ENCODE peak calls at places on chromosomes 13 and 19, in ten cellular contexts. One of them, this sample, is unnamed.

GRCh38 chr13:78022164-78022877 is 103.7 kb upstream of the EDNRB start:
- DNase-seq in LHCN-M2: peak
- DNase-seq in stimulated activated CD8-positive, alpha-beta memory T cell treated with anti-CD3 and anti-CD28 coated beads, Interleukin-2, amount 100 ng/mL, for 1 hour: peak
- DNase-seq in tibial nerve: no peak
- DNase-seq in activated CD4-positive, alpha-beta T cell treated with anti-CD3 and anti-CD28 coated beads for 24 hours: peak
- DNase-seq in foreskin fibroblast: peak
- DNase-seq in T-helper 1 cell: peak
- DNase-seq in heart left ventricle: peak
- DNase-seq in fibroblast of the aortic adventitia: peak
- DNase-seq in astrocyte of the hippocampus: peak
- DNase-seq in this sample: no peak

GRCh38 chr19:17309962-17310461 is 649 bp downstream of the DDA1 start:
- DNase-seq in activated CD4-positive, alpha-beta T cell treated with anti-CD3 and anti-CD28 coated beads for 24 hours: no peak
- DNase-seq in heart left ventricle: no peak
- DNase-seq in astrocyte of the hippocampus: no peak
- DNase-seq in fibroblast of the aortic adventitia: no peak
- DNase-seq in T-helper 1 cell: no peak
- DNase-seq in foreskin fibroblast: no peak
- DNase-seq in tibial nerve: no peak
- DNase-seq in LHCN-M2: no peak
- DNase-seq in stimulated activated CD8-positive, alpha-beta memory T cell treated with anti-CD3 and anti-CD28 coated beads, Interleukin-2, amount 100 ng/mL, for 1 hour: no peak
- DNase-seq in this sample: no peak

GRCh38 chr19:49801966-49802661 is 11.0 kb downstream of the FUZ start:
- DNase-seq in fibroblast of the aortic adventitia: peak
- DNase-seq in activated CD4-positive, alpha-beta T cell treated with anti-CD3 and anti-CD28 coated beads for 24 hours: no peak
- DNase-seq in stimulated activated CD8-positive, alpha-beta memory T cell treated with anti-CD3 and anti-CD28 coated beads, Interleukin-2, amount 100 ng/mL, for 1 hour: no peak
- DNase-seq in tibial nerve: peak
- DNase-seq in foreskin fibroblast: peak
- DNase-seq in T-helper 1 cell: no peak
- DNase-seq in astrocyte of the hippocampus: peak
- DNase-seq in heart left ventricle: peak
- DNase-seq in LHCN-M2: no peak
- DNase-seq in this sample: peak

GRCh38 chr13:56864451-56864850 is 276.3 kb upstream of the PRR20A start:
- DNase-seq in T-helper 1 cell: no peak
- DNase-seq in LHCN-M2: no peak
- DNase-seq in tibial nerve: no peak
- DNase-seq in astrocyte of the hippocampus: no peak
- DNase-seq in fibroblast of the aortic adventitia: no peak
- DNase-seq in stimulated activated CD8-positive, alpha-beta memory T cell treated with anti-CD3 and anti-CD28 coated beads, Interleukin-2, amount 100 ng/mL, for 1 hour: no peak
- DNase-seq in heart left ventricle: no peak
- DNase-seq in foreskin fibroblast: no peak
- DNase-seq in activated CD4-positive, alpha-beta T cell treated with anti-CD3 and anti-CD28 coated beads for 24 hours: no peak
- DNase-seq in this sample: no peak

GRCh38 chr13:46817081-46817480 is 20.1 kb upstream of the ESD start:
- DNase-seq in tibial nerve: no peak
- DNase-seq in LHCN-M2: no peak
- DNase-seq in activated CD4-positive, alpha-beta T cell treated with anti-CD3 and anti-CD28 coated beads for 24 hours: no peak
- DNase-seq in T-helper 1 cell: no peak
- DNase-seq in foreskin fibroblast: no peak
- DNase-seq in stimulated activated CD8-positive, alpha-beta memory T cell treated with anti-CD3 and anti-CD28 coated beads, Interleukin-2, amount 100 ng/mL, for 1 hour: no peak
- DNase-seq in fibroblast of the aortic adventitia: peak
- DNase-seq in heart left ventricle: no peak
- DNase-seq in astrocyte of the hippocampus: no peak
- DNase-seq in this sample: no peak

GRCh38 chr13:112325941-112326645 is 50.1 kb upstream of the SPACA7 start:
- DNase-seq in fibroblast of the aortic adventitia: no peak
- DNase-seq in foreskin fibroblast: peak
- DNase-seq in heart left ventricle: no peak
- DNase-seq in LHCN-M2: no peak
- DNase-seq in tibial nerve: no peak
- DNase-seq in T-helper 1 cell: no peak
- DNase-seq in activated CD4-positive, alpha-beta T cell treated with anti-CD3 and anti-CD28 coated beads for 24 hours: no peak
- DNase-seq in astrocyte of the hippocampus: no peak
- DNase-seq in stimulated activated CD8-positive, alpha-beta memory T cell treated with anti-CD3 and anti-CD28 coated beads, Interleukin-2, amount 100 ng/mL, for 1 hour: no peak
- DNase-seq in this sample: peak

GRCh38 chr19:18795540-18795939 is 4.4 kb upstream of the COMP start:
- DNase-seq in fibroblast of the aortic adventitia: peak
- DNase-seq in heart left ventricle: no peak
- DNase-seq in stimulated activated CD8-positive, alpha-beta memory T cell treated with anti-CD3 and anti-CD28 coated beads, Interleukin-2, amount 100 ng/mL, for 1 hour: no peak
- DNase-seq in LHCN-M2: no peak
- DNase-seq in tibial nerve: no peak
- DNase-seq in T-helper 1 cell: no peak
- DNase-seq in foreskin fibroblast: peak
- DNase-seq in astrocyte of the hippocampus: peak
- DNase-seq in activated CD4-positive, alpha-beta T cell treated with anti-CD3 and anti-CD28 coated beads for 24 hours: no peak
- DNase-seq in this sample: no peak

GRCh38 chr13:89343165-89343564 is 1672.0 kb downstream of the SLITRK5 start:
- DNase-seq in T-helper 1 cell: no peak
- DNase-seq in fibroblast of the aortic adventitia: no peak
- DNase-seq in tibial nerve: no peak
- DNase-seq in astrocyte of the hippocampus: no peak
- DNase-seq in activated CD4-positive, alpha-beta T cell treated with anti-CD3 and anti-CD28 coated beads for 24 hours: no peak
- DNase-seq in foreskin fibroblast: no peak
- DNase-seq in heart left ventricle: no peak
- DNase-seq in stimulated activated CD8-positive, alpha-beta memory T cell treated with anti-CD3 and anti-CD28 coated beads, Interleukin-2, amount 100 ng/mL, for 1 hour: no peak
- DNase-seq in LHCN-M2: no peak
- DNase-seq in this sample: no peak

GRCh38 chr13:109744512-109745051 is 41.8 kb downstream of the IRS2 start:
- DNase-seq in T-helper 1 cell: no peak
- DNase-seq in fibroblast of the aortic adventitia: no peak
- DNase-seq in astrocyte of the hippocampus: peak
- DNase-seq in LHCN-M2: no peak
- DNase-seq in foreskin fibroblast: peak
- DNase-seq in activated CD4-positive, alpha-beta T cell treated with anti-CD3 and anti-CD28 coated beads for 24 hours: no peak
- DNase-seq in heart left ventricle: peak
- DNase-seq in stimulated activated CD8-positive, alpha-beta memory T cell treated with anti-CD3 and anti-CD28 coated beads, Interleukin-2, amount 100 ng/mL, for 1 hour: no peak
- DNase-seq in tibial nerve: no peak
- DNase-seq in this sample: peak

GRCh38 chr19:47432091-47432490 is 12.8 kb upstream of the MEIS3 start:
- DNase-seq in astrocyte of the hippocampus: no peak
- DNase-seq in heart left ventricle: no peak
- DNase-seq in LHCN-M2: no peak
- DNase-seq in T-helper 1 cell: no peak
- DNase-seq in tibial nerve: no peak
- DNase-seq in foreskin fibroblast: no peak
- DNase-seq in activated CD4-positive, alpha-beta T cell treated with anti-CD3 and anti-CD28 coated beads for 24 hours: no peak
- DNase-seq in fibroblast of the aortic adventitia: no peak
- DNase-seq in stimulated activated CD8-positive, alpha-beta memory T cell treated with anti-CD3 and anti-CD28 coated beads, Interleukin-2, amount 100 ng/mL, for 1 hour: no peak
- DNase-seq in this sample: no peak

GRCh38 chr19:6056801-6057650 is 53.3 kb downstream of the RFX2 start:
- DNase-seq in T-helper 1 cell: no peak
- DNase-seq in heart left ventricle: peak
- DNase-seq in fibroblast of the aortic adventitia: peak
- DNase-seq in astrocyte of the hippocampus: peak
- DNase-seq in LHCN-M2: peak
- DNase-seq in stimulated activated CD8-positive, alpha-beta memory T cell treated with anti-CD3 and anti-CD28 coated beads, Interleukin-2, amount 100 ng/mL, for 1 hour: no peak
- DNase-seq in activated CD4-positive, alpha-beta T cell treated with anti-CD3 and anti-CD28 coated beads for 24 hours: no peak
- DNase-seq in foreskin fibroblast: peak
- DNase-seq in tibial nerve: no peak
- DNase-seq in this sample: peak

GRCh38 chr13:32001392-32001768 is 30.2 kb upstream of the FRY start:
- DNase-seq in LHCN-M2: peak
- DNase-seq in heart left ventricle: peak
- DNase-seq in fibroblast of the aortic adventitia: peak
- DNase-seq in tibial nerve: no peak
- DNase-seq in activated CD4-positive, alpha-beta T cell treated with anti-CD3 and anti-CD28 coated beads for 24 hours: no peak
- DNase-seq in astrocyte of the hippocampus: peak
- DNase-seq in stimulated activated CD8-positive, alpha-beta memory T cell treated with anti-CD3 and anti-CD28 coated beads, Interleukin-2, amount 100 ng/mL, for 1 hour: no peak
- DNase-seq in foreskin fibroblast: peak
- DNase-seq in T-helper 1 cell: no peak
- DNase-seq in this sample: peak

GRCh38 chr19:19051478-19052213 is 12.1 kb upstream of the SLC25A42 start:
- DNase-seq in fibroblast of the aortic adventitia: no peak
- DNase-seq in T-helper 1 cell: no peak
- DNase-seq in foreskin fibroblast: no peak
- DNase-seq in heart left ventricle: no peak
- DNase-seq in LHCN-M2: no peak
- DNase-seq in activated CD4-positive, alpha-beta T cell treated with anti-CD3 and anti-CD28 coated beads for 24 hours: no peak
- DNase-seq in tibial nerve: no peak
- DNase-seq in stimulated activated CD8-positive, alpha-beta memory T cell treated with anti-CD3 and anti-CD28 coated beads, Interleukin-2, amount 100 ng/mL, for 1 hour: no peak
- DNase-seq in astrocyte of the hippocampus: no peak
- DNase-seq in this sample: no peak

GRCh38 chr13:112800057-112800456 is 110.2 kb downstream of the ATP11A start:
- DNase-seq in LHCN-M2: no peak
- DNase-seq in tibial nerve: no peak
- DNase-seq in astrocyte of the hippocampus: no peak
- DNase-seq in T-helper 1 cell: no peak
- DNase-seq in heart left ventricle: no peak
- DNase-seq in fibroblast of the aortic adventitia: no peak
- DNase-seq in foreskin fibroblast: no peak
- DNase-seq in activated CD4-positive, alpha-beta T cell treated with anti-CD3 and anti-CD28 coated beads for 24 hours: no peak
- DNase-seq in stimulated activated CD8-positive, alpha-beta memory T cell treated with anti-CD3 and anti-CD28 coated beads, Interleukin-2, amount 100 ng/mL, for 1 hour: no peak
- DNase-seq in this sample: no peak

GRCh38 chr19:33813391-33814101 is 16.9 kb downstream of the KCTD15 start:
- DNase-seq in tibial nerve: no peak
- DNase-seq in astrocyte of the hippocampus: no peak
- DNase-seq in activated CD4-positive, alpha-beta T cell treated with anti-CD3 and anti-CD28 coated beads for 24 hours: no peak
- DNase-seq in fibroblast of the aortic adventitia: no peak
- DNase-seq in heart left ventricle: no peak
- DNase-seq in T-helper 1 cell: no peak
- DNase-seq in LHCN-M2: no peak
- DNase-seq in stimulated activated CD8-positive, alpha-beta memory T cell treated with anti-CD3 and anti-CD28 coated beads, Interleukin-2, amount 100 ng/mL, for 1 hour: no peak
- DNase-seq in foreskin fibroblast: no peak
- DNase-seq in this sample: no peak

GRCh38 chr19:8320564-8321066 is 560 bp downstream of the NDUFA7 start:
- DNase-seq in tibial nerve: no peak
- DNase-seq in T-helper 1 cell: no peak
- DNase-seq in heart left ventricle: no peak
- DNase-seq in foreskin fibroblast: no peak
- DNase-seq in fibroblast of the aortic adventitia: no peak
- DNase-seq in LHCN-M2: no peak
- DNase-seq in activated CD4-positive, alpha-beta T cell treated with anti-CD3 and anti-CD28 coated beads for 24 hours: no peak
- DNase-seq in stimulated activated CD8-positive, alpha-beta memory T cell treated with anti-CD3 and anti-CD28 coated beads, Interleukin-2, amount 100 ng/mL, for 1 hour: no peak
- DNase-seq in astrocyte of the hippocampus: peak
- DNase-seq in this sample: peak

GRCh38 chr19:48147597-48148175 is 22.5 kb downstream of the LIG1 start:
- DNase-seq in heart left ventricle: no peak
- DNase-seq in fibroblast of the aortic adventitia: no peak
- DNase-seq in astrocyte of the hippocampus: no peak
- DNase-seq in activated CD4-positive, alpha-beta T cell treated with anti-CD3 and anti-CD28 coated beads for 24 hours: no peak
- DNase-seq in stimulated activated CD8-positive, alpha-beta memory T cell treated with anti-CD3 and anti-CD28 coated beads, Interleukin-2, amount 100 ng/mL, for 1 hour: no peak
- DNase-seq in LHCN-M2: no peak
- DNase-seq in tibial nerve: no peak
- DNase-seq in foreskin fibroblast: no peak
- DNase-seq in T-helper 1 cell: no peak
- DNase-seq in this sample: no peak

GRCh38 chr19:33954686-33955085 is 158.0 kb downstream of the KCTD15 start:
- DNase-seq in astrocyte of the hippocampus: no peak
- DNase-seq in activated CD4-positive, alpha-beta T cell treated with anti-CD3 and anti-CD28 coated beads for 24 hours: no peak
- DNase-seq in stimulated activated CD8-positive, alpha-beta memory T cell treated with anti-CD3 and anti-CD28 coated beads, Interleukin-2, amount 100 ng/mL, for 1 hour: no peak
- DNase-seq in fibroblast of the aortic adventitia: no peak
- DNase-seq in heart left ventricle: no peak
- DNase-seq in T-helper 1 cell: no peak
- DNase-seq in tibial nerve: no peak
- DNase-seq in LHCN-M2: no peak
- DNase-seq in foreskin fibroblast: no peak
- DNase-seq in this sample: no peak

GRCh38 chr13:48514776-48515175 is 18.1 kb downstream of the RCBTB2 start:
- DNase-seq in fibroblast of the aortic adventitia: no peak
- DNase-seq in foreskin fibroblast: no peak
- DNase-seq in activated CD4-positive, alpha-beta T cell treated with anti-CD3 and anti-CD28 coated beads for 24 hours: no peak
- DNase-seq in heart left ventricle: no peak
- DNase-seq in stimulated activated CD8-positive, alpha-beta memory T cell treated with anti-CD3 and anti-CD28 coated beads, Interleukin-2, amount 100 ng/mL, for 1 hour: no peak
- DNase-seq in tibial nerve: no peak
- DNase-seq in astrocyte of the hippocampus: no peak
- DNase-seq in LHCN-M2: no peak
- DNase-seq in T-helper 1 cell: no peak
- DNase-seq in this sample: no peak

GRCh38 chr19:44824758-44825157 is 15.9 kb downstream of the BCAM start:
- DNase-seq in tibial nerve: no peak
- DNase-seq in heart left ventricle: no peak
- DNase-seq in T-helper 1 cell: no peak
- DNase-seq in foreskin fibroblast: no peak
- DNase-seq in LHCN-M2: no peak
- DNase-seq in astrocyte of the hippocampus: no peak
- DNase-seq in stimulated activated CD8-positive, alpha-beta memory T cell treated with anti-CD3 and anti-CD28 coated beads, Interleukin-2, amount 100 ng/mL, for 1 hour: no peak
- DNase-seq in activated CD4-positive, alpha-beta T cell treated with anti-CD3 and anti-CD28 coated beads for 24 hours: no peak
- DNase-seq in fibroblast of the aortic adventitia: no peak
- DNase-seq in this sample: no peak

GRCh38 chr13:94984974-94985373 is 272.6 kb upstream of the SOX21 start:
- DNase-seq in LHCN-M2: no peak
- DNase-seq in stimulated activated CD8-positive, alpha-beta memory T cell treated with anti-CD3 and anti-CD28 coated beads, Interleukin-2, amount 100 ng/mL, for 1 hour: no peak
- DNase-seq in fibroblast of the aortic adventitia: no peak
- DNase-seq in astrocyte of the hippocampus: no peak
- DNase-seq in heart left ventricle: no peak
- DNase-seq in foreskin fibroblast: no peak
- DNase-seq in T-helper 1 cell: no peak
- DNase-seq in tibial nerve: no peak
- DNase-seq in activated CD4-positive, alpha-beta T cell treated with anti-CD3 and anti-CD28 coated beads for 24 hours: no peak
- DNase-seq in this sample: no peak

GRCh38 chr13:52002361-52002760 is 8.9 kb downstream of the ATP7B start:
- DNase-seq in foreskin fibroblast: no peak
- DNase-seq in activated CD4-positive, alpha-beta T cell treated with anti-CD3 and anti-CD28 coated beads for 24 hours: no peak
- DNase-seq in LHCN-M2: no peak
- DNase-seq in astrocyte of the hippocampus: no peak
- DNase-seq in heart left ventricle: no peak
- DNase-seq in tibial nerve: no peak
- DNase-seq in fibroblast of the aortic adventitia: no peak
- DNase-seq in T-helper 1 cell: no peak
- DNase-seq in stimulated activated CD8-positive, alpha-beta memory T cell treated with anti-CD3 and anti-CD28 coated beads, Interleukin-2, amount 100 ng/mL, for 1 hour: no peak
- DNase-seq in this sample: no peak

GRCh38 chr13:114017028-114017630 is 43.3 kb upstream of the C13orf46 start:
- DNase-seq in stimulated activated CD8-positive, alpha-beta memory T cell treated with anti-CD3 and anti-CD28 coated beads, Interleukin-2, amount 100 ng/mL, for 1 hour: no peak
- DNase-seq in T-helper 1 cell: no peak
- DNase-seq in heart left ventricle: no peak
- DNase-seq in LHCN-M2: peak
- DNase-seq in fibroblast of the aortic adventitia: peak
- DNase-seq in astrocyte of the hippocampus: peak
- DNase-seq in activated CD4-positive, alpha-beta T cell treated with anti-CD3 and anti-CD28 coated beads for 24 hours: no peak
- DNase-seq in foreskin fibroblast: peak
- DNase-seq in tibial nerve: no peak
- DNase-seq in this sample: peak

GRCh38 chr19:46489445-46490272 is 6.0 kb downstream of the PNMA8B start:
- DNase-seq in stimulated activated CD8-positive, alpha-beta memory T cell treated with anti-CD3 and anti-CD28 coated beads, Interleukin-2, amount 100 ng/mL, for 1 hour: no peak
- DNase-seq in fibroblast of the aortic adventitia: peak
- DNase-seq in T-helper 1 cell: no peak
- DNase-seq in LHCN-M2: peak
- DNase-seq in tibial nerve: peak
- DNase-seq in activated CD4-positive, alpha-beta T cell treated with anti-CD3 and anti-CD28 coated beads for 24 hours: no peak
- DNase-seq in astrocyte of the hippocampus: peak
- DNase-seq in heart left ventricle: peak
- DNase-seq in foreskin fibroblast: peak
- DNase-seq in this sample: peak

GRCh38 chr19:39156230-39156890 is 30.8 kb downstream of the PAK4 start:
- DNase-seq in stimulated activated CD8-positive, alpha-beta memory T cell treated with anti-CD3 and anti-CD28 coated beads, Interleukin-2, amount 100 ng/mL, for 1 hour: no peak
- DNase-seq in astrocyte of the hippocampus: peak
- DNase-seq in fibroblast of the aortic adventitia: no peak
- DNase-seq in T-helper 1 cell: no peak
- DNase-seq in LHCN-M2: no peak
- DNase-seq in foreskin fibroblast: peak
- DNase-seq in heart left ventricle: no peak
- DNase-seq in activated CD4-positive, alpha-beta T cell treated with anti-CD3 and anti-CD28 coated beads for 24 hours: no peak
- DNase-seq in tibial nerve: no peak
- DNase-seq in this sample: no peak

GRCh38 chr19:16660763-16661479 is at the start of gene TMEM38A:
- DNase-seq in activated CD4-positive, alpha-beta T cell treated with anti-CD3 and anti-CD28 coated beads for 24 hours: no peak
- DNase-seq in astrocyte of the hippocampus: peak
- DNase-seq in LHCN-M2: peak
- DNase-seq in tibial nerve: peak
- DNase-seq in heart left ventricle: peak
- DNase-seq in foreskin fibroblast: peak
- DNase-seq in fibroblast of the aortic adventitia: no peak
- DNase-seq in T-helper 1 cell: peak
- DNase-seq in stimulated activated CD8-positive, alpha-beta memory T cell treated with anti-CD3 and anti-CD28 coated beads, Interleukin-2, amount 100 ng/mL, for 1 hour: no peak
- DNase-seq in this sample: peak

GRCh38 chr13:110308377-110309158 is 1.5 kb downstream of the COL4A2 start:
- DNase-seq in T-helper 1 cell: no peak
- DNase-seq in heart left ventricle: peak
- DNase-seq in stimulated activated CD8-positive, alpha-beta memory T cell treated with anti-CD3 and anti-CD28 coated beads, Interleukin-2, amount 100 ng/mL, for 1 hour: no peak
- DNase-seq in fibroblast of the aortic adventitia: no peak
- DNase-seq in LHCN-M2: peak
- DNase-seq in tibial nerve: no peak
- DNase-seq in astrocyte of the hippocampus: peak
- DNase-seq in foreskin fibroblast: peak
- DNase-seq in activated CD4-positive, alpha-beta T cell treated with anti-CD3 and anti-CD28 coated beads for 24 hours: no peak
- DNase-seq in this sample: no peak

GRCh38 chr13:97076898-97077297 is 82.6 kb upstream of the OXGR1 start:
- DNase-seq in foreskin fibroblast: peak
- DNase-seq in fibroblast of the aortic adventitia: peak
- DNase-seq in activated CD4-positive, alpha-beta T cell treated with anti-CD3 and anti-CD28 coated beads for 24 hours: no peak
- DNase-seq in tibial nerve: no peak
- DNase-seq in astrocyte of the hippocampus: no peak
- DNase-seq in T-helper 1 cell: no peak
- DNase-seq in heart left ventricle: no peak
- DNase-seq in stimulated activated CD8-positive, alpha-beta memory T cell treated with anti-CD3 and anti-CD28 coated beads, Interleukin-2, amount 100 ng/mL, for 1 hour: no peak
- DNase-seq in LHCN-M2: no peak
- DNase-seq in this sample: no peak